ENCODE peak calls at places on chromosomes 7 and 10, in four cellular contexts. I is neural progenitor cell, A is retinal pigment epithelial cell, J is K562. D is an unnamed sample.

GRCh38 chr7:77664715-77665114 is 31.5 kb upstream of the RSBN1L start:
- DNase-seq in J (no peak), I (no peak), A (no peak), D (no peak)

GRCh38 chr10:10699427-10699826 is 318.2 kb upstream of the CELF2 start:
- DNase-seq in A (no peak), J (no peak), I (no peak), D (no peak)

GRCh38 chr7:95553939-95554338 is 42.4 kb downstream of the PDK4 start:
- DNase-seq in J (no peak), A (no peak), I (no peak), D (no peak)

GRCh38 chr10:123391275-123392028 is 237.2 kb downstream of the BUB3 start:
- DNase-seq in A (no peak), J (no peak), I (no peak), D (no peak)

GRCh38 chr7:19747740-19748339 is 25.6 kb downstream of the TMEM196 start:
- DNase-seq in I (peak; percentile 67), A (no peak), J (peak; percentile 18), D (no peak)

GRCh38 chr10:36542493-36542892 is 582.9 kb upstream of the ANKRD30A start:
- DNase-seq in J (no peak), I (no peak), A (no peak), D (no peak)

GRCh38 chr7:154997840-154998370 is 5.0 kb downstream of the PAXIP1 start:
- DNase-seq in I (no peak), A (no peak), J (no peak), D (no peak)

GRCh38 chr7:25171516-25171915 is 46.5 kb upstream of the CYCS start:
- DNase-seq in I (no peak), J (no peak), A (no peak), D (no peak)

DNA sequence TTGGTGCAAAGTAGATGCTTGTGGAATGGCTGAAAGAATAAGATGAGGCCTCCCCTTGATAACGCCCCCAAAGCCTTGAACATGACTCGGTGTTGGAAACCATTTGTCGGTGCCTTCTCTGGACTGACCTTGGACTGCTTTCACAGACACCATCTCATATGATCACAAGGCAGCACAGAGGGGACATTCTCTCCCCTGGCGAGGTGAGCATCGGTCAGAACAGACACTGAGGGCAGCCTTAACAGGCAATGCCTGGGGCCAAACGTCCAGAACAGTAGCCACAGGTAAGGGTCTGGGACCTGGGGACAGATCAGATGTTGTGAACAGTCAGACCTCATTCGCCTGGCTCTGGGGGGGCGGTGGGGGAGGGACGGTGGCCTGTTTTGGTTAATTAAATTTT is 2.8 kb upstream of the TRRAP start:
- DNase-seq in A (no peak), J (no peak), I (no peak), D (no peak)
- TF ChIP-seq CTCF in A (no peak), J (no peak), I (no peak), D (no peak)

DNA sequence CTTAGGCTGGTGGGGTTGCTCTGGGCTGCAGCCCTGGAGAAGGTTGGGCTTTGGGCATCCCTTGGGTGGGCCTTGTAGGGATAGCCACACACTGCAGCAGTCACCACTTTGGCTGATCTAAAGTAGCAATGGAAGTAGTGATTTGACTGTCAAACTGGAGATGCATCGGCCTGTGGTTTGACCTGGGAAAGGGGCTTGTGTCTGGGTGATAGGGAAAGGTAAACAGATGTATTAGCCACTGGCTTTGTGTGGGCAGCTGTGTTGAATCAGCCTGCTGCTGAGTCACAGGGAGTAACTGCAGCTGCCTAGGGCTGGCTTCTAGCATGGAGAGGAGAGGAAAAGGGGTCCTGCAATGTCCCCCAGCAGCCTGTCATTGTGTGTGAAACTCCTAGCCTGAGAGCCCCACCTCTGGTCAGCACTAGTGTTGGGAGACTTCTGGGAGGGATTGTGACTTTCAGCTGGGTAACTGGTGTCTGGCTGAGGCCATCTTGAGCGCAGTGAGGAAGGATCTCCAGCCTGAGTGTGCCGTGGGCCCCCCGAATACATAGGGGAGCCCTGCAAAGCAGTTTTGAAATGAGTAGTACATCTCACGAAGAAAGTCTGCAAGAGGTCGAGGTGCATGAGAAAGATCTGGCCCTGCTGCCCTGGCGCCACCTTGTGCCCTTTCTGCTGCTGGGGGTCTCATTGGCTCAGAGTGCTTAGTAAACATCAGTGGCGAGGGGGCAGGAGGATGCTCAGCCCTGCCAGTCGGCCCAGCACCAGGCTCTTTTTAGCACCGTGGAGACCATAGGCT is 117.3 kb downstream of the FANK1 start:
- DNase-seq in I (peak; percentile 39), J (peak; percentile 8), A (no peak), D (no peak)
- TF ChIP-seq CTCF in I (peak; percentile 47), J (peak; percentile 15), A (no peak), D (no peak)

DNA sequence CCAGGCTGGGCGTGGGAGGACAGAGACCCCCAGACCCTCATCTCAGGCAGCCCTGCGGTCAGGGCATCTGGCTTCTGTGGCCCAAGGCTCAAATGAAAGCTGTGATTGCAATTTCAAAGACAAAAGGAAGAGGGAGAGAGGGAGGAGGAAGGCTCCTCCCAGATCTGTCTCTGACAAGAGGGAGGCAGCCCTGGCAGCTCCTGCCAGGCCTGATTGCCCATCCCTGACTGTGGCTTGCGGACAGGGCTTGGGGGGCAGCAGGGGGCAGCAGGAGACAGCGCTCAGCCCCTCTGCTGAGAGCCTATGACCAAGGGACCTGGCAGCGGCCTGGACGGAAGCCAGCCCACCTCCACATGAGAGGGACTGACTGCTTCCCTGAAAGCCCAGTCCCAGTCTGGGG is 91.8 kb downstream of the PTPRN2 start:
- DNase-seq in J (no peak), A (no peak), I (peak; percentile 80), D (no peak)
- TF ChIP-seq CTCF in J (peak; percentile 30), A (no peak), I (peak; percentile 53), D (no peak)

DNA sequence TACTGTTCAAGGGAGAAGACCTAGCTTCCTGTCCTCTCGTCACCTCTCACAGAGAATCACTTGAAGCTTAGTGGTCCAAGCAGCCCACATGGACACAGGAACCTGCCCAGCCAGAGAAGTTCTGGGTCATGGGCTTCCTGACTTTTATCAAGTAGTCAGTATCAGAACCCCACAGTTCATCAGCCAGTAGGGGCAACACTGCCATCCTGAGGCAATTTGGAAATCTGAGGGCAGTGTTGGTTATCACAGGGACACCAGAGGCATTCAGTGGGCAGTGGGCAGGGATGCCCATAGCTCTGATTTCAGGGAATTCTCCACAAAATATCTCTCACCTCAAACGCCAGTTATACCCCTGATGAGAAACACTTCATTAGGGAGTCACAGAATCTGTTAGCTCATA is 22.5 kb upstream of the MGAM2 start:
- DNase-seq in A (no peak), I (no peak), J (no peak), D (no peak)
- TF ChIP-seq CTCF in A (no peak), I (no peak), J (no peak), D (no peak)

GRCh38 chr10:48302515-48303476 is 3.7 kb upstream of the MAPK8 start:
- DNase-seq in A (no peak), I (no peak), J (no peak), D (no peak)

GRCh38 chr10:48306870-48307531 is 524 bp downstream of the MAPK8 start:
- DNase-seq in I (peak; percentile 72), A (no peak), J (peak; percentile 94), D (peak; percentile 45)

GRCh38 chr10:48307584-48307983 is 1.1 kb downstream of the MAPK8 start:
- DNase-seq in A (no peak), I (no peak), J (no peak), D (no peak)

GRCh38 chr10:48306265-48306869 is at the start of gene MAPK8:
- DNase-seq in J (peak; percentile 100), I (peak; percentile 96), A (peak; percentile 55), D (peak; percentile 83)

GRCh38 chr10:48305905-48306264 is 592 bp upstream of the MAPK8 start:
- DNase-seq in I (no peak), A (no peak), J (no peak), D (no peak)
- TF ChIP-seq CTCF in I (no peak), A (no peak), J (no peak), D (no peak)

D was measured in mesothelial cell of epicardium.